ENCODE peak calls at places on chromosomes 13 and 19, in six cellular contexts. H is stomach, S is lower leg skin, K is transverse colon, O is heart left ventricle, E is body of pancreas. X is an unnamed sample.

GRCh38 chr19:33622505-33622808 is 704 bp downstream of the CHST8 start:
- DNase-seq in K (no peak), O (no peak), H (no peak), E (no peak), S (no peak), X (no peak)

GRCh38 chr13:102846261-102847015 is 606 bp downstream of the ERCC5 start:
- DNase-seq in K (peak), O (peak), S (peak), H (peak), E (peak), X (no peak)

GRCh38 chr19:29724102-29724641 is 9.1 kb upstream of the C19orf12 start:
- DNase-seq in S (no peak), E (no peak), K (no peak), O (no peak), H (no peak), X (no peak)

GRCh38 chr19:20078696-20079095 is 896 bp downstream of the ZNF90 start:
- DNase-seq in E (peak), O (peak), S (peak), K (peak), H (no peak), X (no peak)

GRCh38 chr19:38736413-38737280 is 7.6 kb downstream of the CAPN12 start:
- DNase-seq in S (no peak), H (peak), E (peak), K (peak), O (no peak), X (no peak)

GRCh38 chr13:40618581-40619478 is 47.6 kb downstream of the FOXO1 start:
- DNase-seq in S (no peak), E (no peak), H (no peak), O (no peak), K (no peak), X (no peak)

GRCh38 chr19:13060233-13060963 is 42.3 kb downstream of the LYL1 start:
- DNase-seq in K (peak), O (peak), E (peak), S (no peak), H (no peak), X (peak)

GRCh38 chr13:71659427-71659826 is 207.6 kb downstream of the DACH1 start:
- DNase-seq in E (no peak), O (no peak), H (no peak), S (no peak), K (no peak), X (no peak)

GRCh38 chr13:39105110-39105509 is 66.9 kb downstream of the NHLRC3 start:
- DNase-seq in H (no peak), S (no peak), K (no peak), O (no peak), E (no peak), X (no peak)

GRCh38 chr13:87999791-88000190 is 328.6 kb downstream of the SLITRK5 start:
- DNase-seq in O (no peak), E (no peak), H (no peak), K (no peak), S (no peak), X (no peak)

GRCh38 chr13:34462843-34463242 is 479.2 kb upstream of the NBEA start:
- DNase-seq in S (no peak), H (peak), O (peak), K (no peak), E (no peak), X (peak)

GRCh38 chr19:9971341-9971897 is 35.1 kb upstream of the OLFM2 start:
- DNase-seq in E (no peak), K (no peak), H (no peak), O (no peak), S (no peak), X (no peak)

GRCh38 chr13:51832471-51833152 is 12.4 kb downstream of the TMEM272 start:
- DNase-seq in O (peak), E (no peak), H (no peak), K (peak), S (no peak), X (peak)

GRCh38 chr19:2549701-2550191 is 73.8 kb downstream of the GADD45B start:
- DNase-seq in O (peak), E (no peak), K (peak), S (peak), H (peak), X (no peak)

GRCh38 chr13:48246097-48246496 is 13.1 kb downstream of the ITM2B start:
- DNase-seq in K (no peak), H (no peak), E (no peak), O (no peak), S (no peak), X (no peak)

GRCh38 chr13:76813874-76814273 is 72.3 kb downstream of the KCTD12 start:
- DNase-seq in O (peak), S (no peak), E (no peak), K (peak), H (peak), X (no peak)

GRCh38 chr19:7844405-7844804 is 14.4 kb downstream of the EVI5L start:
- DNase-seq in S (no peak), K (no peak), H (no peak), E (no peak), O (no peak), X (no peak)

GRCh38 chr19:29596080-29596479 is 10.0 kb upstream of the POP4 start:
- DNase-seq in K (no peak), H (no peak), S (no peak), E (no peak), O (no peak), X (no peak)

GRCh38 chr13:59458908-59459579 is 704.7 kb downstream of the DIAPH3 start:
- DNase-seq in O (peak), E (no peak), H (no peak), S (no peak), K (no peak), X (peak)

GRCh38 chr19:52138614-52139290 is 986 bp downstream of the ZNF616 start:
- DNase-seq in K (peak), S (no peak), E (peak), O (no peak), H (no peak), X (no peak)

GRCh38 chr13:90315061-90315460 is 1032.4 kb upstream of the MIR17HG start:
- DNase-seq in S (no peak), K (no peak), E (no peak), H (no peak), O (no peak), X (no peak)

GRCh38 chr19:41529484-41530183 is 46.3 kb upstream of the CEACAM21 start:
- DNase-seq in S (no peak), E (no peak), H (no peak), O (no peak), K (no peak), X (no peak)
- TF ChIP-seq POLR2A in S (no peak), E (no peak), H (no peak), O (no peak), K (no peak), X (no peak)

GRCh38 chr19:35671818-35672217 is 5.5 kb downstream of the UPK1A start:
- DNase-seq in O (no peak), H (no peak), E (no peak), S (no peak), K (no peak), X (no peak)
- TF ChIP-seq POLR2A in O (no peak), H (no peak), E (no peak), S (no peak), K (no peak), X (no peak)

GRCh38 chr19:48719263-48720171 is at the start of gene MAMSTR:
- DNase-seq in E (peak), S (no peak), K (no peak), H (no peak), O (peak), X (no peak)

GRCh38 chr19:48720251-48720612 is 707 bp upstream of the MAMSTR start:
- DNase-seq in O (no peak), K (no peak), E (no peak), H (no peak), S (no peak), X (no peak)

GRCh38 chr19:48722196-48722708 is 2.7 kb upstream of the MAMSTR start:
- DNase-seq in S (no peak), K (no peak), H (no peak), O (no peak), E (no peak), X (no peak)

GRCh38 chr19:48718711-48719231 is 754 bp downstream of the MAMSTR start:
- DNase-seq in O (peak), S (no peak), E (no peak), H (no peak), K (no peak), X (no peak)

GRCh38 chr19:48720613-48721296 is 1.2 kb upstream of the MAMSTR start:
- DNase-seq in S (peak), E (peak), O (peak), H (peak), K (peak), X (peak)
- TF ChIP-seq POLR2A in S (no peak), E (no peak), O (no peak), H (no peak), K (no peak), X (peak)

GRCh38 chr13:33348366-33348765 is 62.8 kb upstream of the STARD13 start:
- DNase-seq in K (no peak), E (no peak), H (no peak), S (no peak), O (no peak), X (no peak)

GRCh38 chr13:33351324-33351723 is 65.8 kb upstream of the STARD13 start:
- DNase-seq in E (no peak), K (peak), H (no peak), S (no peak), O (peak), X (peak)

GRCh38 chr13:33349314-33349995 is 63.9 kb upstream of the STARD13 start:
- DNase-seq in S (peak), K (peak), O (peak), H (no peak), E (no peak), X (no peak)

GRCh38 chr13:33352023-33352422 is 66.5 kb upstream of the STARD13 start:
- DNase-seq in H (no peak), O (no peak), S (no peak), E (no peak), K (no peak), X (no peak)

GRCh38 chr13:33349996-33350826 is 64.7 kb upstream of the STARD13 start:
- DNase-seq in K (peak), O (peak), S (peak), H (peak), E (peak), X (peak)
- TF ChIP-seq POLR2A in K (peak), O (peak), S (no peak), H (no peak), E (peak), X (no peak)

DNA sequence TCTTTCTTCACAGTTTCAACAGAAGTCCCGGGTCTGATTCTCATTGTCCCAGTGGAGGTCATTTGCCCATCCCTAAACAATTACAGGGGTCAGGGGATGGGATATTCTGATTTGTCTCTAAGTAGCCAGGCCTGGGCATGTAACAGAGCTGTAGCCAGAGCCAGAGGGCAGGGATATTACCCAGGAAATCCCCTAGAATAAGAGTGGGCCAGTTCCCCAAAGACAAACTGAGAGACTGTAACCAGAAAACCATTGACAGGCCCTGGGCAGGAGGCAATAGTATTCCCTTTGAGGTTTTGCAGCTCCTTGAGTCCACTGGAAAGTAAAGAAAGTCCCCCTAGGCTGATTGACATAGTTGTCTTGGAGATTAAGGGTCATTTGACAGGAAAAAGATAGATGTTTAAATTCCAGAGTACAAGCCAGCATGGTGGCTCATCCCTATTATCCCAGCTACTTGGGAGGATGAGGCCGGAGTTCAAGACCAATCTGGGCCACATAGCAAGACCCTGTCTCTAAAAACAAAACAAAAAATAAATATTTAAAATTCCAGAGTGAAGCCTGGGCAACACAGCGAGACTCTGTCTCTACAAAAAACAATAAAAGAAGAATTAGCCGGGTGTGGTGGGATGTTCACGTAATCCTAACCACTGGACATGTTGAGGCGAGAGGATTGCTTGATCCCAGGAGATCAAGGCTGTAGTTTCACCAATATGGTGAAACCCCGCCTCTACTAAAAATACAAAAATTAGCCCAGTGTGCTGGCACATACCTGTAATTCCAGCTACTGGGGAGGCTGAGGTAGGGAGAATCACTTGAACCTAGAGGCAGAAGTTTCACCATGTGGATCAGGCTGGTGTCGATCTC is 1.9 kb upstream of the SDHAF1 start:
- DNase-seq in O (no peak), H (no peak), K (no peak), E (no peak), S (no peak), X (no peak)
- TF ChIP-seq POLR2A in O (no peak), H (no peak), K (no peak), E (no peak), S (no peak), X (no peak)

GRCh38 chr19:1094978-1095701 is at the start of gene POLR2E:
- DNase-seq in S (peak), K (peak), O (peak), E (peak), H (peak), X (peak)
- TF ChIP-seq POLR2A in S (peak), K (peak), O (peak), E (peak), H (peak), X (peak)